ENCODE peak calls at places on chromosomes 6 and 20, in nine cellular contexts. P is AG09309, X is iPS DF 6.9, K is neuronal stem cell, I is Caco-2, A is A673, W is spleen, Y is colonic mucosa, U is astrocyte. E is an unnamed sample.

GRCh38 chr6:104540743-104541142 is 319.0 kb downstream of the HACE1 start:
- DNase-seq in P (peak), X (no peak), K (no peak), I (no peak), A (no peak), W (no peak), Y (no peak), U (peak), E (no peak)

GRCh38 chr6:135905604-135906300 is 54.3 kb downstream of the PDE7B start:
- DNase-seq in P (no peak), X (no peak), K (no peak), I (no peak), A (no peak), W (no peak), Y (no peak), U (peak), E (no peak)

GRCh38 chr6:71404967-71405278 is 116.3 kb downstream of the OGFRL1 start:
- DNase-seq in P (no peak), X (no peak), K (no peak), I (no peak), A (no peak), W (no peak), Y (no peak), U (no peak), E (no peak)

GRCh38 chr6:884570-884969 is 191.6 kb upstream of the EXOC2 start:
- DNase-seq in P (no peak), X (no peak), K (no peak), I (no peak), A (no peak), W (no peak), Y (peak), U (no peak), E (no peak)

GRCh38 chr6:119140471-119141165 is 62.2 kb upstream of the FAM184A start:
- DNase-seq in P (no peak), X (no peak), K (no peak), I (no peak), A (no peak), W (no peak), Y (no peak), U (no peak), E (no peak)

GRCh38 chr20:34604980-34605788 is 46.7 kb downstream of the MAP1LC3A start:
- DNase-seq in P (peak), X (no peak), K (no peak), I (no peak), A (no peak), W (no peak), Y (no peak), U (peak), E (no peak)

GRCh38 chr6:134680433-134680832 is 269.5 kb downstream of the ALDH8A1 start:
- DNase-seq in P (no peak), X (no peak), K (no peak), I (no peak), A (no peak), W (no peak), Y (no peak), U (no peak), E (no peak)

GRCh38 chr20:10555865-10556308 is 117.9 kb downstream of the JAG1 start:
- DNase-seq in P (peak), X (no peak), K (no peak), I (no peak), A (no peak), W (no peak), Y (no peak), U (peak), E (no peak)

GRCh38 chr6:816510-817084 is 123.7 kb upstream of the EXOC2 start:
- DNase-seq in P (no peak), X (no peak), K (no peak), I (no peak), A (no peak), W (no peak), Y (no peak), U (no peak), E (no peak)

GRCh38 chr6:112203577-112204349 is 50.6 kb downstream of the LAMA4 start:
- DNase-seq in P (peak), X (no peak), K (no peak), I (no peak), A (no peak), W (no peak), Y (no peak), U (peak), E (no peak)

GRCh38 chr6:127347188-127347587 is 3.8 kb upstream of the ECHDC1 start:
- DNase-seq in P (peak), X (no peak), K (no peak), I (peak), A (no peak), W (no peak), Y (no peak), U (no peak), E (no peak)

GRCh38 chr6:109467696-109468095 is 12.1 kb upstream of the MICAL1 start:
- DNase-seq in P (no peak), X (no peak), K (no peak), I (no peak), A (no peak), W (no peak), Y (no peak), U (no peak), E (no peak)

GRCh38 chr20:40960521-40960956 is 68.1 kb upstream of the TOP1 start:
- DNase-seq in P (no peak), X (no peak), K (no peak), I (no peak), A (no peak), W (no peak), Y (peak), U (peak), E (no peak)

GRCh38 chr6:106872044-106872443 is 102.5 kb downstream of the CD24 start:
- DNase-seq in P (no peak), X (no peak), K (no peak), I (no peak), A (no peak), W (no peak), Y (no peak), U (no peak), E (no peak)

GRCh38 chr6:45494734-45495133 is 117.0 kb upstream of the SUPT3H start:
- DNase-seq in P (no peak), X (no peak), K (no peak), I (no peak), A (no peak), W (no peak), Y (no peak), U (no peak), E (no peak)

GRCh38 chr20:7758436-7758835 is 181.8 kb downstream of the HAO1 start:
- DNase-seq in P (no peak), X (no peak), K (no peak), I (no peak), A (no peak), W (no peak), Y (no peak), U (peak), E (no peak)

GRCh38 chr6:116190550-116190949 is 63.3 kb downstream of the TSPYL4 start:
- DNase-seq in P (peak), X (no peak), K (no peak), I (no peak), A (peak), W (no peak), Y (no peak), U (peak), E (no peak)

GRCh38 chr6:28497306-28497705 is 18.3 kb downstream of the GPX6 start:
- DNase-seq in P (no peak), X (no peak), K (no peak), I (no peak), A (no peak), W (no peak), Y (no peak), U (no peak), E (no peak)

GRCh38 chr6:52574709-52575489 is 2.0 kb downstream of the TRAM2 start:
- DNase-seq in P (no peak), X (no peak), K (no peak), I (peak), A (no peak), W (peak), Y (peak), U (no peak), E (no peak)

GRCh38 chr6:93420163-93420806 is 926 bp upstream of the EPHA7 start:
- DNase-seq in P (no peak), X (no peak), K (no peak), I (no peak), A (peak), W (no peak), Y (no peak), U (no peak), E (no peak)
- H3K4me3 ChIP-seq in P (no peak), X (peak), K (peak), I (no peak), A (peak), W (peak), Y (peak), U (peak), E (peak)

DNA sequence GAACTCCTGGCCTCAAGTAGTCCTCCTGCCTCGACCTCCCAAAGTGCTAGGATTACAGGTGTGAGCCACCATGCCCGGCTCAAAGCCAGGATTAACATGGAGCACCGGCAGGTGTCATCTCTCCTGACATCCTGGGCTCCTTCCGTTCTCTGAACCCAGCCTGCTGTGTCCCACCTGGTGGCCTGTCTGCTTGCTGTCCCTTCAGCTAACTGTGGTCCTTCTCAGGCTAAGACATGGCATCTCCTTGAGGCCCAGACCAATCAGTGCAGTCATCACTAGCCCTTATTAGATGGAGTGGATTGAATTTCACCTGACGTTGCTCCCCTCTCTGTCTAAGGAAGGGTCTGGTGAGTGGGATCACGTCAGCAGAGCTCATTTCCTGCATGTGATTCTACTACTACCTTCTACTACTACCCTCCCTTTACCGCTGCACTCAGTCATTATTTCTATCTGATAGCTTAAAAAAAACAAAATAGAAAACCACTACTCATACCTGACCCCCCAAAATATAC is 28.0 kb upstream of the SYNJ2 start:
- DNase-seq in P (no peak), X (no peak), K (no peak), I (peak), A (no peak), W (no peak), Y (no peak), U (no peak), E (no peak)
- H3K4me3 ChIP-seq in P (no peak), X (no peak), K (no peak), I (peak), A (peak), W (no peak), Y (no peak), U (no peak), E (no peak)

GRCh38 chr20:50987493-50988210 is 29.0 kb downstream of the MOCS3 start:
- DNase-seq in P (peak), X (peak), K (peak), I (peak), A (peak), W (no peak), Y (peak), U (peak), E (peak)
- H3K4me3 ChIP-seq in P (no peak), X (no peak), K (no peak), I (no peak), A (peak), W (no peak), Y (no peak), U (no peak), E (no peak)

DNA sequence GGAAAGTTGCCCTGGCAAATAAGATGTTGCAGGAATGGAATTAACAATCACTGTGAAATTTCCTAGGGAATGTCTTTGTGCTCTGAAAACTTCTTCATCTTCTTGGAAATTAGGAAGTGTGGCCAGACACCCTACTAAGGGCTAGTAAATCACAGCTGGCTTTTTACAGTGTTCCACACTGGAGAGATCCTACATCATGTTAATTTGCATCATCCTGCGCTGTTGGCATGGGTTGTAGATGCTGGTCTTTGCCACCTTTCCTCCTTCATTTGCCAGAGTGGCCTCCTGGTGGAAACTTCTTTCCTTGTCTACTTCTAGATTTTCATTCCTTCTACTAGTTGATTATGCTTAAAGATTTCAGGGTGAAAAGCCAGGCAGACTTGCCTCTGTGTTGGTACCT is 2.7 kb downstream of the TNFAIP3 start:
- DNase-seq in P (no peak), X (no peak), K (no peak), I (no peak), A (no peak), W (no peak), Y (no peak), U (no peak), E (no peak)
- H3K4me3 ChIP-seq in P (peak), X (no peak), K (no peak), I (no peak), A (no peak), W (peak), Y (peak), U (peak), E (no peak)

GRCh38 chr6:123808556-123808955 is 4.9 kb downstream of the NKAIN2 start:
- DNase-seq in P (no peak), X (no peak), K (no peak), I (no peak), A (no peak), W (no peak), Y (no peak), U (no peak), E (no peak)
- H3K4me3 ChIP-seq in P (no peak), X (no peak), K (no peak), I (no peak), A (no peak), W (no peak), Y (no peak), U (no peak), E (no peak)